ENCODE peak calls at places on chromosomes 5 and 9, in five cellular contexts. H is transverse colon, E is neural progenitor cell, F is right atrium auricular region, A is Panc1. G is an unnamed sample.

GRCh38 chr5:1039706-1040260 is 31.2 kb downstream of the NKD2 start:
- DNase-seq in H (no peak), E (no peak), F (no peak), A (no peak), G (no peak)

GRCh38 chr5:156471893-156472292 is 144.9 kb downstream of the SGCD start:
- DNase-seq in H (no peak), E (no peak), F (no peak), A (no peak), G (no peak)

GRCh38 chr5:116561658-116562057 is 13.0 kb downstream of the SEMA6A start:
- DNase-seq in H (no peak), E (no peak), F (no peak), A (no peak), G (no peak)

GRCh38 chr9:113985968-113986585 is 92.0 kb downstream of the AMBP start:
- DNase-seq in H (no peak), E (no peak), F (no peak), A (no peak), G (no peak)

GRCh38 chr5:180095545-180095944 is 24.0 kb upstream of the RNF130 start:
- DNase-seq in H (no peak), E (no peak), F (no peak), A (no peak), G (no peak)

GRCh38 chr5:139402561-139403158 is 1.2 kb downstream of the SPATA24 start:
- DNase-seq in H (peak; percentile 42), E (peak; percentile 49), F (no peak), A (no peak), G (no peak)

GRCh38 chr9:38384990-38385848 is 7.3 kb upstream of the ALDH1B1 start:
- DNase-seq in H (no peak), E (no peak), F (no peak), A (no peak), G (no peak)

GRCh38 chr5:128541385-128541784 is 3.3 kb upstream of the FBN2 start:
- DNase-seq in H (no peak), E (no peak), F (no peak), A (no peak), G (no peak)

GRCh38 chr9:104858846-104859245 is 69.1 kb downstream of the ABCA1 start:
- DNase-seq in H (no peak), E (no peak), F (no peak), A (no peak), G (no peak)

GRCh38 chr5:79876510-79876909 is 114.6 kb downstream of the MTX3 start:
- DNase-seq in H (no peak), E (no peak), F (no peak), A (no peak), G (no peak)

GRCh38 chr9:764105-764524 is 77.4 kb upstream of the DMRT1 start:
- DNase-seq in H (peak; percentile 76), E (peak; percentile 83), F (peak; percentile 83), A (peak; percentile 22), G (peak; percentile 70)

GRCh38 chr9:134655591-134656333 is 14.2 kb downstream of the COL5A1 start:
- DNase-seq in H (no peak), E (no peak), F (no peak), A (no peak), G (no peak)

GRCh38 chr5:160260006-160260775 is 30.9 kb downstream of the FABP6 start:
- DNase-seq in H (no peak), E (peak; percentile 45), F (no peak), A (no peak), G (no peak)

GRCh38 chr9:1285526-1285925 is 235.4 kb downstream of the DMRT2 start:
- DNase-seq in H (no peak), E (no peak), F (no peak), A (no peak), G (peak; percentile 80)

GRCh38 chr5:38443390-38443789 is 113.1 kb downstream of the LIFR start:
- DNase-seq in H (no peak), E (no peak), F (no peak), A (no peak), G (no peak)

GRCh38 chr5:162209005-162209605 is 141.5 kb downstream of the GABRG2 start:
- DNase-seq in H (peak; percentile 47), E (peak; percentile 81), F (no peak), A (peak; percentile 2), G (peak; percentile 82)
- TF ChIP-seq CTCF in H (peak; percentile 26), E (peak; percentile 71), F (peak; percentile 46), A (peak; percentile 57), G (no peak)

GRCh38 chr9:14813336-14814020 is 90.9 kb upstream of the CER1 start:
- DNase-seq in H (no peak), E (no peak), F (no peak), A (no peak), G (no peak)
- H3K4me3 ChIP-seq in H (no peak overlapping the region), E (no peak overlapping the region), F (no peak overlapping the region), A (no peak overlapping the region), G (no peak overlapping the region)

GRCh38 chr5:112312810-112313209 is 106.3 kb downstream of the EPB41L4A start:
- DNase-seq in H (no peak), E (no peak), F (no peak), A (no peak), G (no peak)

GRCh38 chr5:112316731-112317130 is 102.3 kb downstream of the EPB41L4A start:
- DNase-seq in H (no peak), E (no peak), F (no peak), A (no peak), G (no peak)

GRCh38 chr5:112318346-112318745 is 100.7 kb downstream of the EPB41L4A start:
- DNase-seq in H (no peak), E (no peak), F (no peak), A (no peak), G (no peak)

GRCh38 chr5:112317866-112318265 is 101.2 kb downstream of the EPB41L4A start:
- DNase-seq in H (no peak), E (no peak), F (no peak), A (no peak), G (no peak)

GRCh38 chr5:112316006-112316405 is 103.1 kb downstream of the EPB41L4A start:
- DNase-seq in H (no peak), E (no peak), F (no peak), A (no peak), G (no peak)
- H3K4me1 ChIP-seq in H (peaks cover 3% of the 10 kb centered on the region), E (no peaks in the 10 kb centered on the region), F (no peaks in the 10 kb centered on the region), A (no peaks in the 10 kb centered on the region), G (peaks cover 3% of the 10 kb centered on the region)

GRCh38 chr5:124660229-124661093 is 86.0 kb downstream of the ZNF608 start:
- DNase-seq in H (no peak), E (peak; percentile 22), F (no peak), A (no peak), G (peak; percentile 24)
- TF ChIP-seq CTCF in H (no peak), E (no peak), F (no peak), A (no peak), G (no peak)

GRCh38 chr5:83538788-83539535 is 67.4 kb downstream of the VCAN start:
- DNase-seq in H (no peak), E (no peak), F (no peak), A (no peak), G (no peak)
- H3K4me3 ChIP-seq in H (no peak overlapping the region), E (no peak overlapping the region), F (no peak overlapping the region), A (no peak overlapping the region), G (no peak overlapping the region)

GRCh38 chr5:56763182-56763581 is 52.2 kb upstream of the MAP3K1 start:
- DNase-seq in H (no peak), E (no peak), F (no peak), A (no peak), G (no peak)

GRCh38 chr5:56761486-56761885 is 53.9 kb upstream of the MAP3K1 start:
- DNase-seq in H (no peak), E (no peak), F (no peak), A (no peak), G (no peak)

GRCh38 chr5:56763711-56764466 is 51.5 kb upstream of the MAP3K1 start:
- DNase-seq in H (peak; percentile 25), E (no peak), F (no peak), A (no peak), G (peak; percentile 32)

GRCh38 chr5:56769875-56770604 is 45.3 kb upstream of the MAP3K1 start:
- DNase-seq in H (no peak), E (no peak), F (no peak), A (no peak), G (no peak)

DNA sequence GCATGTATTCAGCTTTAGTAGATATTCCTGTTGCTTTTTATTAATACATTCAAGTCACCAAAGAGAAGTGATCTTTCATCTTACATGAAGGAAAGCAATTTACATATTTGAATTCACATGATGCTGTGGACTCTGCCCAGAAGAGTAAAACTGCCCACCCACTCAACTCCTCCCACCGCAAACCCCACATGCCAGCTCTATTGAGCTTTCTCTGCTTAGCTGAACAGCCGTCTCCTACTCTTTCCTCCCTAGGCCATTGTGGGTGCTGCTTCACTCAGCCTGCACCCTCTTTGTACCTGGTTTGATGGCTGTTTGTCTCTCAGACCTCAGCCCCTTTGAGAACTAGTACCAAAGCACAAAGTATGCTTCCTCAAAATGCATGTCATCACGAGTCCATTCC is 48.4 kb upstream of the MAP3K1 start:
- DNase-seq in H (no peak), E (no peak), F (no peak), A (no peak), G (no peak)
- H3K4me1 ChIP-seq in H (no peaks in the 10 kb centered on the region), E (no peaks in the 10 kb centered on the region), F (no peaks in the 10 kb centered on the region), A (no peaks in the 10 kb centered on the region), G (no peaks in the 10 kb centered on the region)

GRCh38 chr5:60586307-60586901 is 113.6 kb downstream of the DEPDC1B start:
- DNase-seq in H (no peak), E (peak; percentile 7), F (no peak), A (no peak), G (no peak)
- TF ChIP-seq CTCF in H (peak; percentile 52), E (peak; percentile 52), F (no peak), A (peak; percentile 23), G (peak; percentile 16)